ENCODE peak calls at places on chromosome 1, in five cellular contexts. J, F, G, L and S are unnamed samples.
A peak's percentile ranks its signal among the peaks of the same experiment; 100 is the strongest.

GRCh38 chr1:156767879-156768608 is 709 bp downstream of the PRCC start:
- DNase-seq in J (no peak), F (no peak), G (peak; percentile 14), L (no peak), S (no peak)

GRCh38 chr1:24641646-24642151 is 1.4 kb upstream of the SRRM1 start:
- DNase-seq in J (peak; percentile 36), F (no peak), G (peak; percentile 36), L (no peak), S (no peak)

GRCh38 chr1:246317723-246318359 is 189.2 kb downstream of the SMYD3 start:
- DNase-seq in J (no peak), F (no peak), G (peak; percentile 8), L (no peak), S (no peak)

GRCh38 chr1:119266858-119267257 is 101.7 kb upstream of the HAO2 start:
- DNase-seq in J (no peak), F (no peak), G (no peak), L (no peak), S (no peak)

GRCh38 chr1:158101944-158102343 is 78.8 kb upstream of the CD1D start:
- DNase-seq in J (no peak), F (no peak), G (peak; percentile 42), L (no peak), S (no peak)

GRCh38 chr1:29197590-29197924 is 15.9 kb upstream of the SRSF4 start:
- DNase-seq in J (no peak), F (peak; percentile 21), G (peak; percentile 53), L (no peak), S (no peak)

GRCh38 chr1:24201941-24202440 is 14.9 kb upstream of the IFNLR1 start:
- DNase-seq in J (peak; percentile 95), F (peak; percentile 62), G (peak; percentile 94), L (peak; percentile 57), S (peak; percentile 96)

GRCh38 chr1:15137807-15138206 is 15.7 kb upstream of the TMEM51 start:
- DNase-seq in J (no peak), F (no peak), G (no peak), L (no peak), S (no peak)

GRCh38 chr1:106960412-106960811 is 96.1 kb upstream of the PRMT6 start:
- DNase-seq in J (no peak), F (no peak), G (no peak), L (no peak), S (no peak)

GRCh38 chr1:45752014-45752413 is 1.6 kb upstream of the IPP start:
- DNase-seq in J (no peak), F (no peak), G (no peak), L (no peak), S (no peak)

GRCh38 chr1:45746922-45747321 is 3.5 kb downstream of the IPP start:
- DNase-seq in J (no peak), F (no peak), G (no peak), L (no peak), S (no peak)

GRCh38 chr1:45753248-45754037 is 3.0 kb upstream of the IPP start:
- DNase-seq in J (no peak), F (no peak), G (no peak), L (no peak), S (no peak)

GRCh38 chr1:45752441-45753052 is 2.1 kb upstream of the IPP start:
- DNase-seq in J (no peak), F (no peak), G (peak; percentile 37), L (no peak), S (no peak)

GRCh38 chr1:45750298-45751038 is at the start of gene IPP:
- DNase-seq in J (peak; percentile 94), F (peak; percentile 94), G (peak; percentile 98), L (peak; percentile 82), S (peak; percentile 69)
- TF ChIP-seq CTCF in J (no peak), F (no peak), G (peak; percentile 20), L (no peak), S (no peak)

GRCh38 chr1:109980324-109981127 is 4.0 kb upstream of the AHCYL1 start:
- DNase-seq in J (no peak), F (peak; percentile 59), G (no peak), L (no peak), S (no peak)
- TF ChIP-seq CTCF in J (peak; percentile 38), F (peak; percentile 68), G (peak; percentile 34), L (peak; percentile 28), S (no peak)

GRCh38 chr1:39505289-39505688 is 13.9 kb downstream of the BMP8A start:
- DNase-seq in J (no peak), F (no peak), G (no peak), L (no peak), S (no peak)
- TF ChIP-seq CTCF in J (no peak), F (no peak), G (no peak), L (no peak), S (no peak)

GRCh38 chr1:35623832-35624231 is 17.5 kb downstream of the PSMB2 start:
- DNase-seq in J (no peak), F (no peak), G (no peak), L (no peak), S (no peak)

GRCh38 chr1:35633526-35633925 is 7.8 kb downstream of the PSMB2 start:
- DNase-seq in J (no peak), F (no peak), G (no peak), L (no peak), S (no peak)

GRCh38 chr1:35631396-35631795 is 9.9 kb downstream of the PSMB2 start:
- DNase-seq in J (no peak), F (no peak), G (no peak), L (no peak), S (no peak)

DNA sequence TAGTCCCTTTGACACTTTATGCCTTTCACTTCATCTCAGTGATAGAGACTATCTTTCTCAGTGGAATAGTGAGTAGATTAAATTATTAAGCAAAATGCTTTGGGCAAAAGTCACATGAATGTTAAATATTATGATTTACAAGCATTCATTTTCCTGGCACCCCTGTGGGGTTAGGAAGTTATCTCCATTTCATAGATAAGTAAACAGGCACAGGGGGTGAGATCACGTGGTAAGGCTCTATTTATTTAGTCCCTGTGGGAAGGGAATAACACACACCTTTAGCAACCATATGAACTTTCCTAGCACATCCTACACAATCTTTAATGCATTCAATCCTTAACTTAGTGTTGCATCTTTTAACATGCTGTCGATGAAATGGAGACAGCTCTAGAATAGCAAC is 12.3 kb downstream of the PSMB2 start:
- DNase-seq in J (no peak), F (no peak), G (no peak), L (no peak), S (no peak)
- TF ChIP-seq CTCF in J (no peak), F (no peak), G (no peak), L (no peak), S (no peak)

GRCh38 chr1:39631361-39632331 is 7.8 kb downstream of the HEYL start:
- DNase-seq in J (no peak), F (no peak), G (no peak), L (no peak), S (no peak)
- TF ChIP-seq CTCF in J (no peak), F (no peak), G (no peak), L (no peak), S (no peak)

GRCh38 chr1:160953030-160953429 is 1.6 kb downstream of the ITLN2 start:
- DNase-seq in J (peak; percentile 34), F (no peak), G (peak; percentile 51), L (no peak), S (no peak)

GRCh38 chr1:160952129-160952510 is 2.5 kb downstream of the ITLN2 start:
- DNase-seq in J (no peak), F (no peak), G (no peak), L (no peak), S (no peak)

GRCh38 chr1:160956966-160957365 is 2.4 kb upstream of the ITLN2 start:
- DNase-seq in J (no peak), F (no peak), G (no peak), L (no peak), S (no peak)

GRCh38 chr1:160951443-160952128 is 3.0 kb downstream of the ITLN2 start:
- DNase-seq in J (peak; percentile 42), F (peak; percentile 71), G (peak; percentile 62), L (no peak), S (peak; percentile 36)

GRCh38 chr1:160954158-160955104 is at the start of gene ITLN2:
- DNase-seq in J (no peak), F (peak; percentile 73), G (peak; percentile 27), L (no peak), S (no peak)
- TF ChIP-seq CTCF in J (no peak), F (peak; percentile 63), G (peak; percentile 66), L (peak; percentile 28), S (no peak)

DNA sequence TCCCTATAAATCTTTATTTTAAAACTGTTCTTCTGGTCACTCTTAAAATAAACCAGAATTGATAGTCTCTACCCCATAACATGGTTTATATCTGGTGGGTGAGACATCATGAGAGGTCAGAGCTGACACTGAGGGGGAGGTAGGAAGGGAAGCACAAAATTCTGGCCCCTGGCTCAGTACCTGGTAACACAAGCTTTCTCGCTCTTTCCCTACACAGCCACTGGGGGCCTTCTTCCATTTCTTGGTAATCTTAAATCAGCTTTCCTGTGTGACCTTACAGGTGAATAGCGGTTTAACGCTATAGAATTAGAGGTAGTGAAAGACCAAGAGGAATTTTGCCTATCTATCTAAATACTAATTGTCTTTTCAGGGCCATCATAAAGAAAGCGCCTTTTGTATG is 5.4 kb downstream of the CRNN start:
- DNase-seq in J (no peak), F (no peak), G (no peak), L (no peak), S (no peak)
- TF ChIP-seq CTCF in J (no peak), F (no peak), G (no peak), L (no peak), S (no peak)

DNA sequence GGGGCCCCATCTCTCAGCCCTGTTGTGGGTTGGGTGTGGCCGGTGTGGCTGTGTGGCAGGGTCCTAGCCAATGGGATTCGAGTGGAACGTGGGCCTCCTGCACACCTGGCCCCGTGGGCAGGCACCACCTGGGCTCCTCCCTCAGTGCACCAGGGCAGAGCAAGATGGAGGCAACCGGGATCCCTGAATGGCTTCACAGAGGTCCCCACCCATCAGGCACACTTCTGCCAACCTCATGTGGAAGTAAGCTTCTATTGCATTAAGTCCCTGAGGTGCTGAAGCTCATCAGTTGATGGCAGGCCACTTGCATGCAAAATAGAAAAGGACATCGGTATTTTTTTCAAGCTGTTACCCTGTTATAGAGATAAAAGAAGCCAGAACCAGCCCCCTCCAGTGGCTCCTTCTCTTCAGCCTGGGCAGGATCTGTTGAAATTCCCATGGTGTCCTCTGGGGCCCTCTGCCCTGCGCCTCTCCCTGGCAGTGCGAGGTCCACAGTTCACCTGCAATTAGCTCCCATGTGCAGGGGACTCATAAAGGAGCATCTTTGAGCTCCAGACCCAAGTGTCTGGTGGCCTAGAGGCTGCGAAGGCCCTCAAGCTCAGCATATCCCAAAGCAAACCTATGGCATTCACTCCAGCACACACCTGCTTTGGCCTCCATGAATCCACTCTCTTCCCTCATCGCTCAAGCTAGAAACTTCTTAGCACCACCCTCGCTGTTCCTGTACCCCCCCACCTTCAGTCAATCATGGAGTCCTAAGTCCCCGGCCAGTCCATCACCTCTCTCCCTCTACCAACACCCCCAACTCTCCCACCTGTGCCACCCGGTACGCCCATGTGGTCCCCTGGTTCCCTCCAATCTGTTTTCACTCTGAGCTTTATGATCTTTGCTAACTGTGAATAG is 2.1 kb upstream of the SLC45A1 start:
- DNase-seq in J (no peak), F (peak; percentile 47), G (no peak), L (no peak), S (no peak)
- TF ChIP-seq CTCF in J (no peak), F (peak; percentile 6), G (peak; percentile 31), L (no peak), S (no peak)

GRCh38 chr1:21587602-21587953 is 78.4 kb downstream of the ALPL start:
- DNase-seq in J (no peak), F (no peak), G (no peak), L (no peak), S (no peak)
- TF ChIP-seq CTCF in J (no peak), F (no peak), G (no peak), L (no peak), S (no peak)